ENCODE peak calls at places on chromosomes 2 and 18, in six cellular contexts. D is A549; R is CD8-positive, alpha-beta T cell; G is MM.1S; E is choroid plexus epithelial cell; S is hepatocyte. T is an unnamed sample.

GRCh38 chr2:20221169-20221938 is 3.6 kb downstream of the SDC1 start:
- DNase-seq in D (no peak), R (no peak), G (peak), E (peak), S (no peak), T (no peak)

GRCh38 chr18:25648724-25649260 is 296.8 kb upstream of the ZNF521 start:
- DNase-seq in D (no peak), R (no peak), G (no peak), E (peak), S (no peak), T (no peak)

GRCh38 chr18:68997845-68998244 is 200.0 kb downstream of the CCDC102B start:
- DNase-seq in D (no peak), R (no peak), G (no peak), E (no peak), S (no peak), T (no peak)

GRCh38 chr18:12703714-12704113 is 872 bp downstream of the PSMG2 start:
- DNase-seq in D (peak), R (no peak), G (no peak), E (peak), S (peak), T (no peak)

GRCh38 chr2:171531291-171531690 is 9.0 kb downstream of the CYBRD1 start:
- DNase-seq in D (no peak), R (no peak), G (no peak), E (peak), S (no peak), T (no peak)

GRCh38 chr2:137910641-137911040 is 53.6 kb upstream of the HNMT start:
- DNase-seq in D (peak), R (no peak), G (peak), E (peak), S (peak), T (no peak)

GRCh38 chr2:45935791-45936622 is 284.5 kb downstream of the PRKCE start:
- DNase-seq in D (peak), R (peak), G (peak), E (peak), S (peak), T (peak)

GRCh38 chr18:6752200-6752873 is 22.8 kb downstream of the ARHGAP28 start:
- DNase-seq in D (no peak), R (no peak), G (no peak), E (peak), S (peak), T (no peak)

GRCh38 chr2:235634435-235635152 is 140.8 kb downstream of the AGAP1 start:
- DNase-seq in D (no peak), R (no peak), G (no peak), E (peak), S (no peak), T (no peak)

DNA sequence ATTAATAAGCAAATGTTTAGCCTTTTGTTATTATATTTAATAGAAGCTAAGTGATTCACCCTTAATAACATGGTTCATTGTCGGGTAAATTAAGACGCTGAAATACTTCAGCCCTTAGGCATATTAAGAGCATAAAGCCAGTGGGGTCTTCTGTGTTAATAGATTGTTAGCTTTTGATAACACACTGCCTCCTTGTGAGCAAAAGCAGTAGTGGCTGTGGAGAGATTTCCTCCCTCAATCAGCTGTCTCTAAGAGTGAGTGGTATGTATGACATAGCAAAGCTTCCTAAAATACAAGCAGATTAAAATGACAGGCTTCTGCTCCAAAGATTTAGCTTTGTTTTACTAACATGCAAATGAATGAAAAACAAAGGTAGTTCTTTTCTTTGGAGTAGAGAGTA is 143.7 kb upstream of the SYT4 start:
- DNase-seq in D (no peak), R (no peak), G (no peak), E (no peak), S (no peak), T (no peak)
- TF ChIP-seq CTCF in D (no peak), R (no peak), G (peak), E (peak), S (peak), T (peak)

DNA sequence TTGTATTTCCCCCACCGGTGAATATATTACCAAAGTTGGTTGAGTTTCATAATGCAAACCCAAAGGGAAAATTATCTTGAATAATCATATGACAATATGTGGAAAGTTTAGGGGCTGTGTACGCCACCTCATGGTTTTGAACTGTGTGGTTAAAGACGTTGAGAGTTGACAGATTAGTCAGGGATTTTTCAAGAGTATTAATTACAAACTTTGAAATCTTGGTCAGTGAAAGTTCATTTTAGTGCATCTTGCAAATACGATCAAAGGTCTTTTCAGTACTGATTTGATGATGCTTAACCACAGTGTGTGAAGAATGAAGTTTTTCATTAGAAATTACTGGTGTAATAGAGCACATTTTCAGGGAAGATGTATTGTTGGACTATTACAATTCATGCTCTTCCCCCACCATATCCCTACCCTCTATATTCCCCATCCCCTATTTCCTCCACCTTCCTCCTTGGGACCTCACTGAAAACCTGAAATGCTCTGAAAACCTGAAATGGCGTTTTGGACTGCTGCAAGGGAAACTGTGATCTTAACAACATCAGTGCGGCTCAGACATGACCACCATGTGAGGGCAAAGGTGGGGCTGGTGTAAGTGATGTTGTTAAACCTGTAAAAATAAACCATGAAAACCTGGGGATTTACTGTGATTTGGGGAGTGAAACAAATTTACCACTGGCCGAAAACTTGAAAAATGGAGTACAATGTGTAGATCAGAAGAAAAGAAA is 4.5 kb upstream of the BCL2L11 start:
- DNase-seq in D (no peak), R (no peak), G (no peak), E (peak), S (no peak), T (no peak)
- H3K4me3 ChIP-seq in D (no peak), R (no peak), G (no peak), E (no peak), S (no peak), T (no peak)

GRCh38 chr18:26792661-26793060 is 72.8 kb downstream of the AQP4 start:
- DNase-seq in D (peak), R (no peak), G (no peak), E (peak), S (no peak), T (no peak)
- TF ChIP-seq CTCF in D (no peak), R (no peak), G (no peak), E (no peak), S (no peak), T (no peak)

DNA sequence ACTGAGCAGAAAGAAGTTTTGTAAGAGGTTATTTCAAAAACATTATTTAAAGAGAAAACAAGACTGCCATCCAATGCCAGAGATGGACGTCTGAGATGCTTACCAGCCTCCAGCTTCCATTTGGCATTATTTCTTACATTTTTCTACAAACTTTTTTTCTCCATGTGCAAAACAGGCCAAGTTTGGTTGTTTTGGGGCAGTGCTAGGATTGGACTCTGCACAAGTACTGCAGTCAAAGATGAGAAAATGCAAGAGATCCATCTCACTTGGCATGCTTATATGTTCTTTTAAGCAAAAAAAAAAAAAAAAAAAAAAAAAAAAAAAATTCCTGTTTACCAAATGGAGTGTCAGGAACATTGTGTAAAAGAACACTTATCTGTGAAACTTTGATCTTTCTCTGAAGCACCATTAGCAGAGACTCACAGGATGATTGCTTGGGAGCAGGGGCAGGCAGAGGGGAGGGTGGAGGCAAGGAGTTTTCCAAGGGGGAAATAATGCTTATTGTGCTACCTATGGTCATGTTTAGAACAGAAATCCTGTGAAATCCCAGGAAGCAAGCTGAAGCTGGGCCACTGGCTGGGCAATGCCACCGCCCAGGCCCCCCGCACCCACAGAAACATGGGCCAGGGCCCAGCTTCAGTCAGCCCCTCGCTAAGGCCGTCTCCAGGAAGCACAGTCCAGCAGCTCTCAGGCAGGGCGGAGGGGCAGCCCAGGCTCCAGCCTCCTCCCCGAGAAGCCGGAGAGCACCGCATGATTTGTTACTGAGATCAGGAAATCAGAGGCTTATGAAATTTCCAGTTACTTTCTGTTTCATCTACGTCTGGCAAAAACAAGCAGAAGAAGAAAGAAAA is 229.4 kb downstream of the ZNF516 start:
- DNase-seq in D (no peak), R (no peak), G (no peak), E (peak), S (peak), T (no peak)
- H3K4me3 ChIP-seq in D (no peak), R (no peak), G (peak), E (peak), S (no peak), T (no peak)